ENCODE peak calls at places on chromosomes 2 and 18, in eight cellular contexts. J, I, V, D, G, C, H and T are unnamed samples.

GRCh38 chr2:121804997-121805766 is 49.7 kb downstream of the TSN start:
- DNase-seq in J (no peak), I (no peak), V (no peak), D (no peak), G (no peak), C (no peak), H (no peak), T (peak)

GRCh38 chr2:197786010-197786877 is 1.1 kb upstream of the BOLL start:
- DNase-seq in J (peak), I (peak), V (no peak), D (peak), G (no peak), C (peak), H (peak), T (peak)

GRCh38 chr2:232533944-232534710 is 5.4 kb upstream of the CHRNG start:
- DNase-seq in J (no peak), I (no peak), V (no peak), D (no peak), G (no peak), C (no peak), H (no peak), T (no peak)

GRCh38 chr2:229868794-229869193 is 53.0 kb downstream of the TRIP12 start:
- DNase-seq in J (no peak), I (no peak), V (no peak), D (no peak), G (no peak), C (no peak), H (no peak), T (no peak)

GRCh38 chr2:240442891-240443715 is 7.6 kb downstream of the GPC1 start:
- DNase-seq in J (no peak), I (no peak), V (no peak), D (no peak), G (no peak), C (no peak), H (no peak), T (no peak)

GRCh38 chr18:39571511-39571910 is 2005.9 kb upstream of the CELF4 start:
- DNase-seq in J (no peak), I (no peak), V (no peak), D (no peak), G (no peak), C (no peak), H (peak), T (peak)

GRCh38 chr2:3527886-3528785 is 8.8 kb upstream of the ADI1 start:
- DNase-seq in J (no peak), I (no peak), V (no peak), D (no peak), G (no peak), C (no peak), H (no peak), T (no peak)

GRCh38 chr2:127000937-127001336 is 102.2 kb downstream of the TEX51 start:
- DNase-seq in J (no peak), I (no peak), V (no peak), D (peak), G (no peak), C (no peak), H (no peak), T (no peak)

GRCh38 chr2:85801871-85802270 is 48.1 kb downstream of the ATOH8 start:
- DNase-seq in J (no peak), I (no peak), V (no peak), D (no peak), G (no peak), C (no peak), H (no peak), T (no peak)